ENCODE peak calls at places on chromosomes 7 and 10, in six cellular contexts. One of them, this sample, is unnamed.

GRCh38 chr7:113321201-113321600 is 202.8 kb upstream of the SMIM30 start:
- DNase-seq in hypothalamus: no peak
- DNase-seq in iPS DF 6.9: no peak
- DNase-seq in RPMI8226: no peak
- DNase-seq in T-helper 2 cell treated with Interferon-gamma antibody and Interleukin-4, amounts not matched to agents 5 μg/mL and 100 μg/mL, for 36 hours: no peak
- DNase-seq in LoVo: no peak
- DNase-seq in this sample: no peak

GRCh38 chr7:134444198-134444960 is 14.5 kb downstream of the AKR1B1 start:
- DNase-seq in hypothalamus: no peak
- DNase-seq in iPS DF 6.9: no peak
- DNase-seq in RPMI8226: no peak
- DNase-seq in T-helper 2 cell treated with Interferon-gamma antibody and Interleukin-4, amounts not matched to agents 5 μg/mL and 100 μg/mL, for 36 hours: no peak
- DNase-seq in LoVo: peak; percentile 32
- DNase-seq in this sample: no peak

GRCh38 chr7:50721160-50721559 is 61.5 kb downstream of the GRB10 start:
- DNase-seq in hypothalamus: no peak
- DNase-seq in iPS DF 6.9: no peak
- DNase-seq in RPMI8226: no peak
- DNase-seq in T-helper 2 cell treated with Interferon-gamma antibody and Interleukin-4, amounts not matched to agents 5 μg/mL and 100 μg/mL, for 36 hours: no peak
- DNase-seq in LoVo: no peak
- DNase-seq in this sample: no peak

GRCh38 chr10:42963302-42963701 is 113.6 kb upstream of the RET start:
- DNase-seq in hypothalamus: no peak
- DNase-seq in iPS DF 6.9: no peak
- DNase-seq in RPMI8226: no peak
- DNase-seq in T-helper 2 cell treated with Interferon-gamma antibody and Interleukin-4, amounts not matched to agents 5 μg/mL and 100 μg/mL, for 36 hours: no peak
- DNase-seq in LoVo: no peak
- DNase-seq in this sample: no peak

GRCh38 chr7:149564340-149565095 is 66.9 kb upstream of the ZNF746 start:
- DNase-seq in hypothalamus: no peak
- DNase-seq in iPS DF 6.9: no peak
- DNase-seq in RPMI8226: no peak
- DNase-seq in T-helper 2 cell treated with Interferon-gamma antibody and Interleukin-4, amounts not matched to agents 5 μg/mL and 100 μg/mL, for 36 hours: no peak
- DNase-seq in LoVo: no peak
- DNase-seq in this sample: no peak

GRCh38 chr10:123666318-123667291 is at the start of gene GPR26:
- DNase-seq in hypothalamus: no peak
- DNase-seq in iPS DF 6.9: no peak
- DNase-seq in RPMI8226: no peak
- DNase-seq in T-helper 2 cell treated with Interferon-gamma antibody and Interleukin-4, amounts not matched to agents 5 μg/mL and 100 μg/mL, for 36 hours: no peak
- DNase-seq in LoVo: no peak
- DNase-seq in this sample: no peak

GRCh38 chr7:28318126-28318762 is 94.1 kb upstream of the CREB5 start:
- DNase-seq in hypothalamus: no peak
- DNase-seq in iPS DF 6.9: no peak
- DNase-seq in RPMI8226: no peak
- DNase-seq in T-helper 2 cell treated with Interferon-gamma antibody and Interleukin-4, amounts not matched to agents 5 μg/mL and 100 μg/mL, for 36 hours: no peak
- DNase-seq in LoVo: no peak
- DNase-seq in this sample: no peak

GRCh38 chr10:77636286-77636966 is 1.2 kb downstream of the KCNMA1 start:
- DNase-seq in hypothalamus: no peak
- DNase-seq in iPS DF 6.9: no peak
- DNase-seq in RPMI8226: no peak
- DNase-seq in T-helper 2 cell treated with Interferon-gamma antibody and Interleukin-4, amounts not matched to agents 5 μg/mL and 100 μg/mL, for 36 hours: no peak
- DNase-seq in LoVo: no peak
- DNase-seq in this sample: no peak

GRCh38 chr7:64863969-64864368 is 39.1 kb upstream of the ZNF273 start:
- DNase-seq in hypothalamus: no peak
- DNase-seq in iPS DF 6.9: no peak
- DNase-seq in RPMI8226: no peak
- DNase-seq in T-helper 2 cell treated with Interferon-gamma antibody and Interleukin-4, amounts not matched to agents 5 μg/mL and 100 μg/mL, for 36 hours: no peak
- DNase-seq in LoVo: no peak
- DNase-seq in this sample: no peak

GRCh38 chr7:36760856-36761762 is 36.8 kb upstream of the AOAH start:
- DNase-seq in hypothalamus: no peak
- DNase-seq in iPS DF 6.9: no peak
- DNase-seq in RPMI8226: no peak
- DNase-seq in T-helper 2 cell treated with Interferon-gamma antibody and Interleukin-4, amounts not matched to agents 5 μg/mL and 100 μg/mL, for 36 hours: no peak
- DNase-seq in LoVo: peak; percentile 86
- DNase-seq in this sample: no peak

GRCh38 chr7:135857519-135858274 is 109.1 kb upstream of the FAM180A start:
- DNase-seq in hypothalamus: no peak
- DNase-seq in iPS DF 6.9: no peak
- DNase-seq in RPMI8226: no peak
- DNase-seq in T-helper 2 cell treated with Interferon-gamma antibody and Interleukin-4, amounts not matched to agents 5 μg/mL and 100 μg/mL, for 36 hours: no peak
- DNase-seq in LoVo: no peak
- DNase-seq in this sample: no peak

GRCh38 chr10:11687357-11687771 is 54.8 kb upstream of the ECHDC3 start:
- DNase-seq in hypothalamus: no peak
- DNase-seq in iPS DF 6.9: no peak
- DNase-seq in RPMI8226: no peak
- DNase-seq in T-helper 2 cell treated with Interferon-gamma antibody and Interleukin-4, amounts not matched to agents 5 μg/mL and 100 μg/mL, for 36 hours: no peak
- DNase-seq in LoVo: peak; percentile 71
- DNase-seq in this sample: no peak

GRCh38 chr7:20441346-20441745 is 110.6 kb downstream of the ITGB8 start:
- DNase-seq in hypothalamus: no peak
- DNase-seq in iPS DF 6.9: no peak
- DNase-seq in RPMI8226: peak; percentile 35
- DNase-seq in T-helper 2 cell treated with Interferon-gamma antibody and Interleukin-4, amounts not matched to agents 5 μg/mL and 100 μg/mL, for 36 hours: no peak
- DNase-seq in LoVo: no peak
- DNase-seq in this sample: no peak

GRCh38 chr7:92880212-92881090 is 44.1 kb upstream of the CDK6 start:
- DNase-seq in hypothalamus: no peak
- DNase-seq in iPS DF 6.9: peak; percentile 71
- DNase-seq in RPMI8226: peak; percentile 38
- DNase-seq in T-helper 2 cell treated with Interferon-gamma antibody and Interleukin-4, amounts not matched to agents 5 μg/mL and 100 μg/mL, for 36 hours: peak; percentile 16
- DNase-seq in LoVo: no peak
- DNase-seq in this sample: peak; percentile 64

GRCh38 chr10:127354992-127355391 is 158.6 kb upstream of the INSYN2A start:
- DNase-seq in hypothalamus: no peak
- DNase-seq in iPS DF 6.9: no peak
- DNase-seq in RPMI8226: no peak
- DNase-seq in T-helper 2 cell treated with Interferon-gamma antibody and Interleukin-4, amounts not matched to agents 5 μg/mL and 100 μg/mL, for 36 hours: no peak
- DNase-seq in LoVo: no peak
- DNase-seq in this sample: no peak

GRCh38 chr7:69775231-69775771 is 177.0 kb downstream of the AUTS2 start:
- DNase-seq in hypothalamus: no peak
- DNase-seq in iPS DF 6.9: no peak
- DNase-seq in RPMI8226: no peak
- DNase-seq in T-helper 2 cell treated with Interferon-gamma antibody and Interleukin-4, amounts not matched to agents 5 μg/mL and 100 μg/mL, for 36 hours: no peak
- DNase-seq in LoVo: no peak
- DNase-seq in this sample: no peak

GRCh38 chr10:43274011-43274410 is 7.1 kb upstream of the RASGEF1A start:
- DNase-seq in hypothalamus: no peak
- DNase-seq in iPS DF 6.9: no peak
- DNase-seq in RPMI8226: no peak
- DNase-seq in T-helper 2 cell treated with Interferon-gamma antibody and Interleukin-4, amounts not matched to agents 5 μg/mL and 100 μg/mL, for 36 hours: no peak
- DNase-seq in LoVo: no peak
- DNase-seq in this sample: no peak

GRCh38 chr10:119761106-119761505 is 35.3 kb downstream of the INPP5F start:
- DNase-seq in hypothalamus: no peak
- DNase-seq in iPS DF 6.9: no peak
- DNase-seq in RPMI8226: no peak
- DNase-seq in T-helper 2 cell treated with Interferon-gamma antibody and Interleukin-4, amounts not matched to agents 5 μg/mL and 100 μg/mL, for 36 hours: no peak
- DNase-seq in LoVo: peak; percentile 8
- DNase-seq in this sample: no peak

GRCh38 chr7:155071121-155071651 is 1.1 kb downstream of the HTR5A start:
- DNase-seq in hypothalamus: no peak
- DNase-seq in iPS DF 6.9: no peak
- DNase-seq in RPMI8226: no peak
- DNase-seq in T-helper 2 cell treated with Interferon-gamma antibody and Interleukin-4, amounts not matched to agents 5 μg/mL and 100 μg/mL, for 36 hours: no peak
- DNase-seq in LoVo: no peak
- DNase-seq in this sample: no peak

GRCh38 chr7:142878315-142878714 is 7.2 kb downstream of the TRPV6 start:
- DNase-seq in hypothalamus: no peak
- DNase-seq in iPS DF 6.9: no peak
- DNase-seq in RPMI8226: no peak
- DNase-seq in T-helper 2 cell treated with Interferon-gamma antibody and Interleukin-4, amounts not matched to agents 5 μg/mL and 100 μg/mL, for 36 hours: no peak
- DNase-seq in LoVo: no peak
- DNase-seq in this sample: no peak

GRCh38 chr10:6386346-6386745 is 183.6 kb downstream of the PFKFB3 start:
- DNase-seq in hypothalamus: no peak
- DNase-seq in iPS DF 6.9: no peak
- DNase-seq in RPMI8226: no peak
- DNase-seq in T-helper 2 cell treated with Interferon-gamma antibody and Interleukin-4, amounts not matched to agents 5 μg/mL and 100 μg/mL, for 36 hours: no peak
- DNase-seq in LoVo: no peak
- DNase-seq in this sample: no peak

GRCh38 chr10:77510695-77511094 is 126.9 kb downstream of the KCNMA1 start:
- DNase-seq in hypothalamus: no peak
- DNase-seq in iPS DF 6.9: no peak
- DNase-seq in RPMI8226: no peak
- DNase-seq in T-helper 2 cell treated with Interferon-gamma antibody and Interleukin-4, amounts not matched to agents 5 μg/mL and 100 μg/mL, for 36 hours: no peak
- DNase-seq in LoVo: no peak
- DNase-seq in this sample: no peak

GRCh38 chr10:106635947-106636346 is 528.6 kb downstream of the SORCS1 start:
- DNase-seq in hypothalamus: no peak
- DNase-seq in iPS DF 6.9: no peak
- DNase-seq in RPMI8226: no peak
- DNase-seq in T-helper 2 cell treated with Interferon-gamma antibody and Interleukin-4, amounts not matched to agents 5 μg/mL and 100 μg/mL, for 36 hours: no peak
- DNase-seq in LoVo: no peak
- DNase-seq in this sample: no peak

GRCh38 chr10:11909618-11910017 is 86.5 kb downstream of the PROSER2 start:
- DNase-seq in hypothalamus: no peak
- DNase-seq in iPS DF 6.9: no peak
- DNase-seq in RPMI8226: no peak
- DNase-seq in T-helper 2 cell treated with Interferon-gamma antibody and Interleukin-4, amounts not matched to agents 5 μg/mL and 100 μg/mL, for 36 hours: no peak
- DNase-seq in LoVo: no peak
- DNase-seq in this sample: no peak

GRCh38 chr7:134885967-134886352 is 100.3 kb upstream of the AGBL3 start:
- DNase-seq in hypothalamus: no peak
- DNase-seq in iPS DF 6.9: no peak
- DNase-seq in RPMI8226: no peak
- DNase-seq in T-helper 2 cell treated with Interferon-gamma antibody and Interleukin-4, amounts not matched to agents 5 μg/mL and 100 μg/mL, for 36 hours: no peak
- DNase-seq in LoVo: peak; percentile 28
- DNase-seq in this sample: no peak

GRCh38 chr10:36634916-36635315 is 490.5 kb upstream of the ANKRD30A start:
- DNase-seq in hypothalamus: no peak
- DNase-seq in iPS DF 6.9: no peak
- DNase-seq in RPMI8226: no peak
- DNase-seq in T-helper 2 cell treated with Interferon-gamma antibody and Interleukin-4, amounts not matched to agents 5 μg/mL and 100 μg/mL, for 36 hours: no peak
- DNase-seq in LoVo: no peak
- DNase-seq in this sample: no peak

GRCh38 chr10:19592276-19592675 is 224.0 kb upstream of the PLXDC2 start:
- DNase-seq in hypothalamus: no peak
- DNase-seq in iPS DF 6.9: no peak
- DNase-seq in RPMI8226: no peak
- DNase-seq in T-helper 2 cell treated with Interferon-gamma antibody and Interleukin-4, amounts not matched to agents 5 μg/mL and 100 μg/mL, for 36 hours: no peak
- DNase-seq in LoVo: peak; percentile 80
- DNase-seq in this sample: no peak

GRCh38 chr10:77970869-77971803 is 44.6 kb upstream of the DLG5 start:
- DNase-seq in hypothalamus: no peak
- DNase-seq in iPS DF 6.9: no peak
- DNase-seq in RPMI8226: no peak
- DNase-seq in T-helper 2 cell treated with Interferon-gamma antibody and Interleukin-4, amounts not matched to agents 5 μg/mL and 100 μg/mL, for 36 hours: peak; percentile 32
- DNase-seq in LoVo: no peak
- DNase-seq in this sample: peak; percentile 33

GRCh38 chr10:35640951-35641429 is 1.1 kb downstream of the FZD8 start:
- DNase-seq in hypothalamus: no peak
- DNase-seq in iPS DF 6.9: no peak
- DNase-seq in RPMI8226: peak; percentile 51
- DNase-seq in T-helper 2 cell treated with Interferon-gamma antibody and Interleukin-4, amounts not matched to agents 5 μg/mL and 100 μg/mL, for 36 hours: peak; percentile 56
- DNase-seq in LoVo: peak; percentile 32
- DNase-seq in this sample: no peak

GRCh38 chr7:37848297-37848696 is at the start of gene NME8:
- DNase-seq in hypothalamus: no peak
- DNase-seq in iPS DF 6.9: no peak
- DNase-seq in RPMI8226: no peak
- DNase-seq in T-helper 2 cell treated with Interferon-gamma antibody and Interleukin-4, amounts not matched to agents 5 μg/mL and 100 μg/mL, for 36 hours: no peak
- DNase-seq in LoVo: no peak
- DNase-seq in this sample: no peak

GRCh38 chr10:93336678-93337077 is 145.5 kb downstream of the MYOF start:
- DNase-seq in hypothalamus: no peak
- DNase-seq in iPS DF 6.9: no peak
- DNase-seq in RPMI8226: no peak
- DNase-seq in T-helper 2 cell treated with Interferon-gamma antibody and Interleukin-4, amounts not matched to agents 5 μg/mL and 100 μg/mL, for 36 hours: no peak
- DNase-seq in LoVo: no peak
- DNase-seq in this sample: no peak

GRCh38 chr7:116145245-116145852 is 65.0 kb upstream of the TES start:
- DNase-seq in hypothalamus: no peak
- DNase-seq in iPS DF 6.9: no peak
- DNase-seq in RPMI8226: peak; percentile 13
- DNase-seq in T-helper 2 cell treated with Interferon-gamma antibody and Interleukin-4, amounts not matched to agents 5 μg/mL and 100 μg/mL, for 36 hours: peak; percentile 43
- DNase-seq in LoVo: no peak
- DNase-seq in this sample: no peak

GRCh38 chr7:5232485-5232837 is 42.4 kb downstream of the WIPI2 start:
- DNase-seq in hypothalamus: no peak
- DNase-seq in iPS DF 6.9: no peak
- DNase-seq in RPMI8226: no peak
- DNase-seq in T-helper 2 cell treated with Interferon-gamma antibody and Interleukin-4, amounts not matched to agents 5 μg/mL and 100 μg/mL, for 36 hours: no peak
- DNase-seq in LoVo: no peak
- DNase-seq in this sample: no peak

GRCh38 chr10:43065761-43066160 is 11.1 kb upstream of the RET start:
- DNase-seq in hypothalamus: no peak
- DNase-seq in iPS DF 6.9: no peak
- DNase-seq in RPMI8226: no peak
- DNase-seq in T-helper 2 cell treated with Interferon-gamma antibody and Interleukin-4, amounts not matched to agents 5 μg/mL and 100 μg/mL, for 36 hours: no peak
- DNase-seq in LoVo: no peak
- DNase-seq in this sample: no peak

GRCh38 chr10:5466451-5466996 is 32.8 kb downstream of the CALML5 start:
- DNase-seq in hypothalamus: no peak
- DNase-seq in iPS DF 6.9: peak; percentile 84
- DNase-seq in RPMI8226: peak; percentile 58
- DNase-seq in T-helper 2 cell treated with Interferon-gamma antibody and Interleukin-4, amounts not matched to agents 5 μg/mL and 100 μg/mL, for 36 hours: no peak
- DNase-seq in LoVo: peak; percentile 30
- DNase-seq in this sample: peak; percentile 90